ENCODE peak calls at places on chromosomes 4 and X, in eight cellular contexts. H is astrocyte of the spinal cord; I is lung microvascular endothelial cell; S is epithelial cell of esophagus; J is B cell; T is naive thymus-derived CD8-positive, alpha-beta T cell; K is NCI-H187 treated with DMSO at 0.1 percent for 48 hours; L is amygdala. G is an unnamed sample.

GRCh38 chr4:156976147-156976546 is 4.5 kb upstream of the PDGFC start:
- DNase-seq in L (no peak), I (no peak), K (no peak), T (no peak), J (no peak), H (peak; percentile 82), S (peak; percentile 50), G (no peak)

GRCh38 chr4:107349732-107350131 is 313.6 kb upstream of the DKK2 start:
- DNase-seq in I (no peak), J (no peak), S (no peak), K (no peak), H (no peak), T (no peak), L (no peak), G (no peak)

GRCh38 chr4:3255611-3256186 is 6.7 kb downstream of the MSANTD1 start:
- DNase-seq in I (no peak), J (peak; percentile 44), S (no peak), L (no peak), T (no peak), K (no peak), H (no peak), G (no peak)

GRCh38 chr4:73021634-73022033 is 47.9 kb downstream of the COX18 start:
- DNase-seq in I (peak; percentile 84), L (no peak), J (no peak), K (no peak), S (peak; percentile 73), H (peak; percentile 55), T (no peak), G (no peak)

GRCh38 chr4:104870495-104871228 is 276.0 kb upstream of the TET2 start:
- DNase-seq in J (no peak), S (peak; percentile 74), I (no peak), L (no peak), H (no peak), T (no peak), K (no peak), G (no peak)

GRCh38 chrX:46326161-46326560 is 219.1 kb downstream of the ZNF674 start:
- DNase-seq in L (no peak), J (no peak), I (no peak), H (peak; percentile 31), S (peak; percentile 35), T (no peak), K (no peak), G (no peak)

GRCh38 chr4:182206916-182207315 is 36.3 kb upstream of the TENM3 start:
- DNase-seq in H (peak; percentile 47), I (no peak), J (no peak), L (no peak), T (no peak), S (no peak), K (no peak), G (no peak)

GRCh38 chr4:17448689-17449088 is 63.2 kb downstream of the QDPR start:
- DNase-seq in T (no peak), I (peak; percentile 85), J (no peak), S (peak; percentile 68), K (no peak), L (no peak), H (peak; percentile 53), G (no peak)

GRCh38 chrX:124506031-124506430 is 159.7 kb downstream of the SH2D1A start:
- DNase-seq in S (no peak), L (no peak), J (no peak), I (no peak), H (no peak), K (no peak), T (no peak), G (no peak)

GRCh38 chrX:24020280-24020876 is 6.6 kb downstream of the KLHL15 start:
- DNase-seq in I (peak; percentile 10), T (no peak), L (no peak), K (no peak), S (no peak), J (no peak), H (no peak), G (no peak)

GRCh38 chr4:48742412-48742811 is 37.7 kb downstream of the FRYL start:
- DNase-seq in J (no peak), S (peak; percentile 48), T (no peak), K (no peak), H (no peak), L (no peak), I (no peak), G (no peak)

GRCh38 chr4:187726485-187726884 is 269.1 kb upstream of the ZFP42 start:
- DNase-seq in T (no peak), H (no peak), K (no peak), J (no peak), S (no peak), I (no peak), L (no peak), G (no peak)

GRCh38 chrX:31449975-31450374 is 378.1 kb upstream of the FTHL17 start:
- DNase-seq in T (no peak), S (peak; percentile 30), H (no peak), L (no peak), J (no peak), K (no peak), I (no peak), G (no peak)

GRCh38 chr4:41360911-41361830 is 104.4 kb downstream of the UCHL1 start:
- DNase-seq in J (no peak), I (peak; percentile 48), T (no peak), H (peak; percentile 18), L (no peak), S (peak; percentile 32), K (no peak), G (no peak)

GRCh38 chr4:61478340-61478739 is 278.2 kb downstream of the ADGRL3 start:
- DNase-seq in K (no peak), S (no peak), I (no peak), L (no peak), H (no peak), J (no peak), T (no peak), G (no peak)

GRCh38 chrX:40096395-40097091 is 1.2 kb downstream of the BCOR start:
- DNase-seq in J (peak; percentile 78), K (no peak), L (no peak), S (no peak), H (peak; percentile 56), T (peak; percentile 52), I (peak; percentile 71), G (no peak)

GRCh38 chr4:7557447-7557846 is 122.7 kb upstream of the PSAPL1 start:
- DNase-seq in T (no peak), H (peak; percentile 61), K (no peak), J (no peak), I (no peak), L (no peak), S (peak; percentile 2), G (no peak)

GRCh38 chr4:76634239-76634638 is 199.2 kb downstream of the SHROOM3 start:
- DNase-seq in K (no peak), T (no peak), H (no peak), S (peak; percentile 88), L (no peak), J (no peak), I (no peak), G (no peak)

GRCh38 chr4:187075514-187075913 is 351.9 kb upstream of the FAT1 start:
- DNase-seq in K (no peak), L (no peak), J (no peak), S (no peak), I (no peak), T (no peak), H (no peak), G (no peak)

GRCh38 chrX:56785442-56785841 is 56.4 kb downstream of the NBDY start:
- DNase-seq in T (no peak), L (no peak), J (no peak), K (no peak), H (no peak), I (no peak), S (no peak), G (no peak)

GRCh38 chr4:71863457-71863856 is 79.6 kb upstream of the GC start:
- DNase-seq in L (no peak), S (no peak), K (no peak), J (no peak), H (no peak), T (no peak), I (no peak), G (no peak)

GRCh38 chr4:35125995-35126712 is 1118.2 kb downstream of the ARAP2 start:
- DNase-seq in K (no peak), L (no peak), H (no peak), J (no peak), T (no peak), I (no peak), S (peak; percentile 48), G (no peak)

GRCh38 chr4:13325744-13326143 is 158.4 kb downstream of the RAB28 start:
- DNase-seq in K (no peak), J (no peak), L (no peak), I (no peak), T (no peak), S (peak; percentile 19), H (no peak), G (no peak)

GRCh38 chr4:118849867-118850812 is 14.2 kb upstream of the SEC24D start:
- DNase-seq in S (peak; percentile 33), K (no peak), J (peak; percentile 48), L (no peak), H (peak; percentile 34), I (peak; percentile 10), T (peak; percentile 41), G (peak; percentile 13)

GRCh38 chrX:41332988-41333743 is 796 bp upstream of the DDX3X start:
- DNase-seq in S (peak; percentile 75), K (peak; percentile 67), I (peak; percentile 97), J (peak; percentile 94), T (peak; percentile 81), L (peak; percentile 48), H (peak; percentile 93), G (peak; percentile 74)

GRCh38 chr4:158484173-158484885 is 37.4 kb upstream of the RXFP1 start:
- DNase-seq in L (no peak), S (peak; percentile 22), K (no peak), I (no peak), J (no peak), T (no peak), H (peak; percentile 44), G (no peak)